ENCODE peak calls at places on chromosomes 1 and 21, in eight cellular contexts. K is testis, Q is GM10248, I is breast epithelium, S is AG09319, F is activated B cell treated with CpG ODN at 0.5 μM for 24 hours, R is ascending aorta, Y is AG04450. P is an unnamed sample.

GRCh38 chr1:151311589-151312331 is 15.5 kb downstream of the PI4KB start:
- DNase-seq in S (peak), I (peak), Q (no peak), R (peak), F (no peak), K (peak), Y (peak), P (no peak)

GRCh38 chr1:68346192-68346808 is 103.5 kb downstream of the RPE65 start:
- DNase-seq in Q (no peak), K (no peak), R (no peak), S (no peak), F (no peak), Y (no peak), I (no peak), P (no peak)

GRCh38 chr1:248861621-248862020 is 2.7 kb upstream of the ZNF692 start:
- DNase-seq in Y (no peak), R (no peak), K (no peak), Q (no peak), F (no peak), S (no peak), I (no peak), P (no peak)

GRCh38 chr1:37255111-37255795 is 219.1 kb upstream of the ZC3H12A start:
- DNase-seq in R (no peak), S (no peak), I (no peak), Q (peak), F (no peak), K (peak), Y (no peak), P (peak)

GRCh38 chr1:29249170-29249691 is 12.9 kb downstream of the PTPRU start:
- DNase-seq in Q (no peak), S (no peak), R (no peak), I (no peak), Y (no peak), K (no peak), F (no peak), P (no peak)

GRCh38 chr1:170664283-170664827 is 424 bp downstream of the PRRX1 start:
- DNase-seq in I (no peak), Q (no peak), S (no peak), K (no peak), Y (no peak), R (no peak), F (no peak), P (no peak)

GRCh38 chr21:36628096-36628495 is 70.8 kb upstream of the SIM2 start:
- DNase-seq in I (no peak), Y (no peak), F (no peak), K (no peak), R (no peak), Q (no peak), S (no peak), P (no peak)

GRCh38 chr21:17711896-17712295 is 99.2 kb upstream of the BTG3 start:
- DNase-seq in I (no peak), K (no peak), Y (no peak), Q (no peak), F (no peak), S (no peak), R (no peak), P (no peak)

GRCh38 chr1:151340870-151341754 is 5.9 kb downstream of the RFX5 start:
- DNase-seq in Q (peak), F (no peak), S (peak), I (no peak), K (peak), R (no peak), Y (peak), P (no peak)

GRCh38 chr1:243596441-243597183 is 253.4 kb downstream of the AKT3 start:
- DNase-seq in Y (peak), S (peak), F (no peak), R (no peak), K (no peak), I (no peak), Q (peak), P (no peak)

GRCh38 chr1:204384636-204385354 is 25.1 kb upstream of the PLEKHA6 start:
- DNase-seq in I (peak), Q (no peak), R (no peak), S (no peak), Y (no peak), F (no peak), K (peak), P (no peak)

GRCh38 chr1:25774921-25775774 is 24.8 kb upstream of the SELENON start:
- DNase-seq in I (no peak), F (no peak), R (no peak), S (no peak), Y (no peak), K (no peak), Q (peak), P (no peak)

GRCh38 chr1:116001739-116002487 is 25.6 kb downstream of the SLC22A15 start:
- DNase-seq in K (no peak), I (no peak), S (no peak), R (no peak), F (no peak), Q (no peak), Y (no peak), P (no peak)

GRCh38 chr1:87279201-87279860 is 49.3 kb upstream of the LMO4 start:
- DNase-seq in K (peak), I (no peak), Q (no peak), R (peak), Y (no peak), F (no peak), S (no peak), P (no peak)

GRCh38 chr1:13899856-13900255 is 199.9 kb downstream of the PRDM2 start:
- DNase-seq in K (no peak), R (no peak), S (peak), Y (no peak), I (no peak), F (no peak), Q (no peak), P (no peak)

GRCh38 chr1:219805191-219805590 is 123.2 kb downstream of the SLC30A10 start:
- DNase-seq in S (no peak), Q (no peak), R (no peak), Y (no peak), F (no peak), I (no peak), K (no peak), P (no peak)

GRCh38 chr21:29423051-29423450 is 124.3 kb downstream of the BACH1 start:
- DNase-seq in F (no peak), Q (no peak), Y (no peak), K (no peak), R (no peak), S (no peak), I (no peak), P (no peak)

GRCh38 chr21:35408401-35408800 is 359.3 kb upstream of the RUNX1 start:
- DNase-seq in S (no peak), K (no peak), F (no peak), R (no peak), I (no peak), Q (no peak), Y (no peak), P (no peak)

DNA sequence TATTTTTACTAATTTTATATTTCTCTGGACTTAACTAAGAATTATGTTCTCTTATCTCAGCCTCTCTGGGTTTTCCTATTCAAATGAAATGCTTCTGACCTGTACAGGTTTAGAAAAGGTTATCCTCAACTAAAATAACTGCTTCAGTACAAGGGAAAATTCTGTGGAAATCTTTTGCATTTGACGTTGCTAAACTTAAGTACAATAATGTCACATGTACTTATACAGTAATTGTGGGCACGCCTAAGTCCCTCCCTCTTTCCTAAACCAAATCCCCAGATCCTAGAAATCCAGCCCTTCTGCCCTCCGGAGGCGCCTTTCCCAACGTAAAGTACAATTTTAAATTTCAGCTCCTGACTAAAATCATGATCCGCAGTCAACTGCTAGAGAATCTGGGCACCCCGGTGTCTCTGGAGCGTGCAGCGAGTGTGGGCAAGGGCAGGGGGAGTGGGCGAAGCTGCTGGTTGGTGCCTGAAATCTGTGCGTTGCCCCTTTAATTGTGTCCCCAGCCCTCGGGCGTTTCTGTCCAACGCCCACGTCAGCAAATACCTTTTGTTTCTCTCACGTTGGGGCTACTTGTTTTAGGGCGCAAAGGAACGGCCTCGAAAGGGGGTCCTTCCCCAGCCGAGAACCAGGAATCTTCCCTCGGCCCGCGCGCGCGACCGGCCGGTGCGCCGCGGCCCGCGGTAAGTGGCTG is at the start of gene ZBTB8A:
- DNase-seq in K (peak), F (peak), Q (peak), Y (no peak), S (peak), I (peak), R (peak), P (peak)
- TF ChIP-seq CTCF in K (no peak), F (no peak), Q (no peak), Y (no peak), S (no peak), I (no peak), R (no peak), P (no peak)

DNA sequence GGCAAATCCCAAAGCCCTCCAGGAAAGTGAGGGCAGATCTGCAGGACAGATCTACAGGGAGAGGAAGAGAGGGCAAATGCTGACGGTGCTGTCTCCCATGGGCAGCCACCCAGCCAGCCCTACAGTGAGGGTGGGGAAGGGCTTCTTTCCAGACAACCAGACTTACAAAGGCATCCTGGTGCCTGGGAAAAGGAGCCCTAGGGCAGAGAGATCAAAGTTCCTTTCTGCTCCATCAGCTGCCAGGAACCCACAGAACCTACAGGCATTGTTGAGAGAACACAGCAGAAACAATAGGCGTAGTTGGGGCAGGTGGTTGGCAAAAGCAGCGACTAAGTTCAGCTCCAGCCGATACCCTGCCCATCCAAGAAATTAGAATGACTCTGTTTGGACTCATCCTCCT is 332.4 kb downstream of the KCNH1 start:
- DNase-seq in Y (no peak), Q (no peak), I (no peak), K (no peak), S (no peak), F (no peak), R (no peak), P (no peak)
- TF ChIP-seq CTCF in Y (no peak), Q (no peak), I (no peak), K (no peak), S (no peak), F (no peak), R (no peak), P (no peak)

DNA sequence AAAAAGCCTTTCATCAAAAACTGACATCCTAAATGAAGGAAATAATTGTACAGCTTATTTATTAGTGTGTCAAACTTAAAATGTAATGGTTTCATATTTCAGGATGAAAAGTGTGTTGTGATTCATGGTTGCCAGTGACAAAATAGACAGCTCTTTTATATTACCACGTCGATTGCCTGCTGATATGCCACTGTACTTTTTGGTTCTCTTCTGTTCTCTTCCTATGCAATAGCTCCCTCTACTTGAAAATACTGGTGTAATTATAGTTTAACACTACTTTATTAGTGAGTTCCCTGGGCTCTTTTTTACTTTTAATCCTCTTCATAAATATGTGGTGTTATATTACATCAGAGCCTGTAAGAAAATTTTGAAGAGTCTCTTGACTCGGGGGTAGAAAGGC is 111.3 kb downstream of the PATJ start:
- DNase-seq in Q (no peak), I (no peak), F (no peak), Y (no peak), K (no peak), S (peak), R (no peak), P (no peak)
- TF ChIP-seq CTCF in Q (no peak), I (no peak), F (no peak), Y (peak), K (no peak), S (peak), R (no peak), P (peak)

GRCh38 chr1:231369282-231369681 is 31.2 kb downstream of the SPRTN start:
- DNase-seq in F (no peak), I (no peak), K (no peak), Q (no peak), S (no peak), Y (no peak), R (no peak), P (no peak)
- TF ChIP-seq CTCF in F (no peak), I (no peak), K (no peak), Q (no peak), S (no peak), Y (no peak), R (no peak), P (no peak)

DNA sequence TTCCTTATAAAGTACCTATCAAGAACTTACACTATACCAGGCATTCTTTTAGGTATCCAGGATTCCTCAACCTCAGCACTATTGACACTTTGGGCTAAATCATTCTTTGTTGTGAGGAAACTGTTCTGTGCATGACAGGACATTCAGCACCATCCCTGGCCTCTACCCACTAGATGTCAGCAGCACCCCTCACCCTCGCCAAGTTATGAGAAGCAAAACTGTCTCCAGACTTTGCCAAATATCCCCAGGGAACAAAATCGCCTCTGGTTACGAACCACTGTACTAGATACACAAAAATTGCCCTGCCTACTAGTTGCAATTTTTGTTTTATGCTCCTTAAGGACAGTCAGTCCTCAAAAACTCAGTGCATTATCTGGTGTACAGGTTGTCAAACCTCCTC is 35.7 kb downstream of the PALMD start:
- DNase-seq in R (no peak), Y (no peak), I (no peak), K (no peak), Q (no peak), F (no peak), S (no peak), P (no peak)
- TF ChIP-seq CTCF in R (no peak), Y (no peak), I (no peak), K (no peak), Q (peak), F (no peak), S (no peak), P (no peak)

GRCh38 chr21:44892536-44893277 is 19.2 kb upstream of the PTTG1IP start:
- DNase-seq in S (no peak), R (peak), Q (peak), Y (no peak), F (peak), K (peak), I (peak), P (no peak)
- TF ChIP-seq CTCF in S (peak), R (peak), Q (peak), Y (peak), F (peak), K (peak), I (peak), P (peak)

GRCh38 chr21:43775795-43776430 is at the start of gene CSTB:
- DNase-seq in I (peak), K (peak), R (peak), F (peak), S (no peak), Q (peak), Y (no peak), P (peak)
- TF ChIP-seq CTCF in I (no peak), K (no peak), R (no peak), F (no peak), S (no peak), Q (no peak), Y (no peak), P (no peak)

DNA sequence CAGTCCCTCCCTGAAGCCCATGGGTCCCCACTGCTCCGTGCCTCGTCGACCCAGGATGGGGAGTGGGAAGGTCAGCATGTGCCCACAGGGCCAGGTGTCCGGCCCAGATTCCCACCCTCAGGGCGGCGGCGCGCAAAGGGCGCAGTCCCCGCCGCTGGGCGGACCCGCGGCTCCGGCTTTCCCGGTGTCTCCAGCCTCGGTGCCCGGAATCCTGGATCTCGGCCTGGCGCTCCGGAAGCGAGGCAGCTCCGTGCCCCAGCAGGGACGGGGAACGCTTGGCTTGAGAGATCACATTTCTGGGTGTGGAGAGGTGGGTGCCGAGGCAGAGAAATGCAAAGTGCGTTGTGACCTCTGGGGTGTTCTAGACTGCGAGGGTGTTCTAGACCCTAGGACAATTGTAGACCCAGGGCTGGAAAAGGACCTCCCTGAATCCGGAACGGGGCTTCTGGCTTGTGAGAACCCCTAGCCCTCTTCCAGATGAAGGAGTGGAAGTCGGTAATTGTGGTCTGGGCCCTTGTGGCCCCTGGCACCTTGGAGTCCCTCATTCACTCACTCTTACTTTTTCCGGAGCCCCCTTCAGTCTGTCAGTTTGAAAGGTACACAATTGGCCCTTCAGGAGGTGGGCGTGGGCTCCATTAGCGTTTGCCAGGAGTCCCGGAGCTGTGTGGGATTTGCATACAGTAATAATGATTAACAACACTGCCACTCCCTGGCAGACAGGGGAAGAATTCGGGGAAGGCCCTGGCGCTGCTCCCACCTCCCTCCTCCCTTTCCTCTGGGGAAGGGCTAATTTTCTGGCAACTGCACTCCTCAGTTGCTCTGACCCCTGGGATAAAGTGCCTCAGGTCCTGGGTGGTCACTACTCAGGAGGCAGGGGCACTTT is 1.7 kb upstream of the KCND3 start:
- DNase-seq in I (peak), K (peak), F (no peak), Q (peak), R (peak), Y (no peak), S (no peak), P (no peak)
- TF ChIP-seq CTCF in I (no peak), K (peak), F (no peak), Q (no peak), R (peak), Y (no peak), S (peak), P (peak)

DNA sequence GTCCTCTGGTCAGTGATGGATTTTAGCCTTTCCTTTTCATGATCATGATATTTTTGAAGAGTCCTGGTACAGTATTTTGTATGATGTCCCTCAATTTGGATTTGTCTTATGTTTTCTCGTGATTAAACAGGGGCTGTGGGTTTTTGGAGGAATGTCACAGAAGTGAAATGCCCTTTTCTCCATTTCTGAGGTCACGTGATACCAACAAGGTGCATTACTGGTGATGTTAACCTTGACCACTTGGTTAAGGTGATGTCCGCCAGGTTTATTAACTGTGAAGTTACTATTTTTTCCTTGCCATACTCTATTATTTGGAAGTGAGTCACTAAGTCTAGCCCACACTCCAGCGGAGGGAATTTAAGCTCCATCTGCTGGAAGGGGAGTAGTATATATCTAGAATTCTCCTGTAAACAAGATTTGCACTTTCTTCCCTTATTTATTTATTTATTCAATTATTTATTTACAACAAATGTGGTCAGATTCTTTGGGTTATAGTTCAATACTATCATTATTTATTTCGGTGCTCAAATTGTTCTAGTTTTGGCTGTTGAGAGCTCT is 123.4 kb downstream of the HIVEP3 start:
- DNase-seq in R (no peak), Y (no peak), Q (no peak), S (no peak), F (no peak), I (no peak), K (no peak), P (no peak)
- TF ChIP-seq CTCF in R (no peak), Y (peak), Q (no peak), S (peak), F (no peak), I (no peak), K (no peak), P (peak)

GRCh38 chr1:81808760-81809159 is 8.0 kb downstream of the ADGRL2 start:
- DNase-seq in S (no peak), I (no peak), Y (no peak), K (no peak), Q (no peak), R (no peak), F (no peak), P (no peak)
- TF ChIP-seq CTCF in S (peak), I (no peak), Y (no peak), K (no peak), Q (no peak), R (no peak), F (no peak), P (peak)